ENCODE peak calls at places on chromosomes 2 and 18, in ten cellular contexts. One of them, this sample, is unnamed.

GRCh38 chr2:203544402-203544801 is 9.3 kb upstream of the RAPH1 start:
- DNase-seq in stimulated activated naive B cell treated with anti-CD40 and anti-IgM and Interleukin-4, amounts not matched to agents 10 μg/mL and 1 μg/mL and 100 μg/mL, for 72 hours: no peak
- DNase-seq in HuH-7.5: no peak
- DNase-seq in MCF 10A: no peak
- DNase-seq in AG10803: no peak
- DNase-seq in fibroblast of mammary gland: no peak
- DNase-seq in stimulated activated CD4-positive, alpha-beta T cell treated with anti-CD3 and anti-CD28 coated beads, Interleukin-12 subunit alpha, Interleukin-12 subunit beta, amount 100 ng/mL, for 48 hours: no peak
- DNase-seq in activated CD4-positive, alpha-beta T cell treated with anti-CD3 and anti-CD28 coated beads, Interleukin-2, amount 50 U/mL, for 24 hours: no peak
- DNase-seq in AG08396: no peak
- DNase-seq in activated T-cell treated with anti-CD3 and anti-CD28 coated beads for 1 hour: no peak
- DNase-seq in this sample: no peak

GRCh38 chr2:98444436-98445166 is at the start of gene INPP4A:
- DNase-seq in stimulated activated naive B cell treated with anti-CD40 and anti-IgM and Interleukin-4, amounts not matched to agents 10 μg/mL and 1 μg/mL and 100 μg/mL, for 72 hours: peak
- DNase-seq in HuH-7.5: peak
- DNase-seq in MCF 10A: peak
- DNase-seq in AG10803: peak
- DNase-seq in fibroblast of mammary gland: peak
- DNase-seq in stimulated activated CD4-positive, alpha-beta T cell treated with anti-CD3 and anti-CD28 coated beads, Interleukin-12 subunit alpha, Interleukin-12 subunit beta, amount 100 ng/mL, for 48 hours: peak
- DNase-seq in activated CD4-positive, alpha-beta T cell treated with anti-CD3 and anti-CD28 coated beads, Interleukin-2, amount 50 U/mL, for 24 hours: peak
- DNase-seq in AG08396: peak
- DNase-seq in activated T-cell treated with anti-CD3 and anti-CD28 coated beads for 1 hour: peak
- DNase-seq in this sample: no peak

GRCh38 chr2:11477994-11478393 is 12.0 kb upstream of the E2F6 start:
- DNase-seq in stimulated activated naive B cell treated with anti-CD40 and anti-IgM and Interleukin-4, amounts not matched to agents 10 μg/mL and 1 μg/mL and 100 μg/mL, for 72 hours: peak
- DNase-seq in HuH-7.5: peak
- DNase-seq in MCF 10A: peak
- DNase-seq in AG10803: peak
- DNase-seq in fibroblast of mammary gland: peak
- DNase-seq in stimulated activated CD4-positive, alpha-beta T cell treated with anti-CD3 and anti-CD28 coated beads, Interleukin-12 subunit alpha, Interleukin-12 subunit beta, amount 100 ng/mL, for 48 hours: peak
- DNase-seq in activated CD4-positive, alpha-beta T cell treated with anti-CD3 and anti-CD28 coated beads, Interleukin-2, amount 50 U/mL, for 24 hours: peak
- DNase-seq in AG08396: peak
- DNase-seq in activated T-cell treated with anti-CD3 and anti-CD28 coated beads for 1 hour: peak
- DNase-seq in this sample: no peak

GRCh38 chr18:3294435-3295080 is 32.6 kb downstream of the MYL12B start:
- DNase-seq in stimulated activated naive B cell treated with anti-CD40 and anti-IgM and Interleukin-4, amounts not matched to agents 10 μg/mL and 1 μg/mL and 100 μg/mL, for 72 hours: no peak
- DNase-seq in HuH-7.5: no peak
- DNase-seq in MCF 10A: no peak
- DNase-seq in AG10803: no peak
- DNase-seq in fibroblast of mammary gland: peak
- DNase-seq in stimulated activated CD4-positive, alpha-beta T cell treated with anti-CD3 and anti-CD28 coated beads, Interleukin-12 subunit alpha, Interleukin-12 subunit beta, amount 100 ng/mL, for 48 hours: no peak
- DNase-seq in activated CD4-positive, alpha-beta T cell treated with anti-CD3 and anti-CD28 coated beads, Interleukin-2, amount 50 U/mL, for 24 hours: no peak
- DNase-seq in AG08396: no peak
- DNase-seq in activated T-cell treated with anti-CD3 and anti-CD28 coated beads for 1 hour: no peak
- DNase-seq in this sample: no peak

GRCh38 chr18:54218299-54218698 is 6.2 kb downstream of the MBD2 start:
- DNase-seq in stimulated activated naive B cell treated with anti-CD40 and anti-IgM and Interleukin-4, amounts not matched to agents 10 μg/mL and 1 μg/mL and 100 μg/mL, for 72 hours: no peak
- DNase-seq in HuH-7.5: no peak
- DNase-seq in MCF 10A: no peak
- DNase-seq in AG10803: no peak
- DNase-seq in fibroblast of mammary gland: no peak
- DNase-seq in stimulated activated CD4-positive, alpha-beta T cell treated with anti-CD3 and anti-CD28 coated beads, Interleukin-12 subunit alpha, Interleukin-12 subunit beta, amount 100 ng/mL, for 48 hours: no peak
- DNase-seq in activated CD4-positive, alpha-beta T cell treated with anti-CD3 and anti-CD28 coated beads, Interleukin-2, amount 50 U/mL, for 24 hours: no peak
- DNase-seq in AG08396: no peak
- DNase-seq in activated T-cell treated with anti-CD3 and anti-CD28 coated beads for 1 hour: no peak
- DNase-seq in this sample: no peak

GRCh38 chr2:96964221-96964905 is 22.0 kb downstream of the FAM178B start:
- DNase-seq in stimulated activated naive B cell treated with anti-CD40 and anti-IgM and Interleukin-4, amounts not matched to agents 10 μg/mL and 1 μg/mL and 100 μg/mL, for 72 hours: no peak
- DNase-seq in HuH-7.5: no peak
- DNase-seq in MCF 10A: no peak
- DNase-seq in AG10803: no peak
- DNase-seq in fibroblast of mammary gland: no peak
- DNase-seq in stimulated activated CD4-positive, alpha-beta T cell treated with anti-CD3 and anti-CD28 coated beads, Interleukin-12 subunit alpha, Interleukin-12 subunit beta, amount 100 ng/mL, for 48 hours: no peak
- DNase-seq in activated CD4-positive, alpha-beta T cell treated with anti-CD3 and anti-CD28 coated beads, Interleukin-2, amount 50 U/mL, for 24 hours: no peak
- DNase-seq in AG08396: no peak
- DNase-seq in activated T-cell treated with anti-CD3 and anti-CD28 coated beads for 1 hour: no peak
- DNase-seq in this sample: no peak

GRCh38 chr18:2656237-2657042 is 914 bp downstream of the SMCHD1 start:
- DNase-seq in stimulated activated naive B cell treated with anti-CD40 and anti-IgM and Interleukin-4, amounts not matched to agents 10 μg/mL and 1 μg/mL and 100 μg/mL, for 72 hours: no peak
- DNase-seq in HuH-7.5: peak
- DNase-seq in MCF 10A: peak
- DNase-seq in AG10803: peak
- DNase-seq in fibroblast of mammary gland: peak
- DNase-seq in stimulated activated CD4-positive, alpha-beta T cell treated with anti-CD3 and anti-CD28 coated beads, Interleukin-12 subunit alpha, Interleukin-12 subunit beta, amount 100 ng/mL, for 48 hours: peak
- DNase-seq in activated CD4-positive, alpha-beta T cell treated with anti-CD3 and anti-CD28 coated beads, Interleukin-2, amount 50 U/mL, for 24 hours: no peak
- DNase-seq in AG08396: peak
- DNase-seq in activated T-cell treated with anti-CD3 and anti-CD28 coated beads for 1 hour: peak
- DNase-seq in this sample: no peak

GRCh38 chr18:13451661-13452447 is 233.3 kb downstream of the LDLRAD4 start:
- DNase-seq in stimulated activated naive B cell treated with anti-CD40 and anti-IgM and Interleukin-4, amounts not matched to agents 10 μg/mL and 1 μg/mL and 100 μg/mL, for 72 hours: no peak
- DNase-seq in HuH-7.5: no peak
- DNase-seq in MCF 10A: no peak
- DNase-seq in AG10803: no peak
- DNase-seq in fibroblast of mammary gland: no peak
- DNase-seq in stimulated activated CD4-positive, alpha-beta T cell treated with anti-CD3 and anti-CD28 coated beads, Interleukin-12 subunit alpha, Interleukin-12 subunit beta, amount 100 ng/mL, for 48 hours: no peak
- DNase-seq in activated CD4-positive, alpha-beta T cell treated with anti-CD3 and anti-CD28 coated beads, Interleukin-2, amount 50 U/mL, for 24 hours: no peak
- DNase-seq in AG08396: no peak
- DNase-seq in activated T-cell treated with anti-CD3 and anti-CD28 coated beads for 1 hour: no peak
- DNase-seq in this sample: no peak

GRCh38 chr18:43692291-43692690 is 415.0 kb upstream of the SYT4 start:
- DNase-seq in stimulated activated naive B cell treated with anti-CD40 and anti-IgM and Interleukin-4, amounts not matched to agents 10 μg/mL and 1 μg/mL and 100 μg/mL, for 72 hours: no peak
- DNase-seq in HuH-7.5: no peak
- DNase-seq in MCF 10A: no peak
- DNase-seq in AG10803: peak
- DNase-seq in fibroblast of mammary gland: peak
- DNase-seq in stimulated activated CD4-positive, alpha-beta T cell treated with anti-CD3 and anti-CD28 coated beads, Interleukin-12 subunit alpha, Interleukin-12 subunit beta, amount 100 ng/mL, for 48 hours: no peak
- DNase-seq in activated CD4-positive, alpha-beta T cell treated with anti-CD3 and anti-CD28 coated beads, Interleukin-2, amount 50 U/mL, for 24 hours: no peak
- DNase-seq in AG08396: peak
- DNase-seq in activated T-cell treated with anti-CD3 and anti-CD28 coated beads for 1 hour: no peak
- DNase-seq in this sample: no peak

GRCh38 chr18:70454705-70455322 is 166.0 kb downstream of the SOCS6 start:
- DNase-seq in stimulated activated naive B cell treated with anti-CD40 and anti-IgM and Interleukin-4, amounts not matched to agents 10 μg/mL and 1 μg/mL and 100 μg/mL, for 72 hours: no peak
- DNase-seq in HuH-7.5: no peak
- DNase-seq in MCF 10A: peak
- DNase-seq in AG10803: peak
- DNase-seq in fibroblast of mammary gland: peak
- DNase-seq in stimulated activated CD4-positive, alpha-beta T cell treated with anti-CD3 and anti-CD28 coated beads, Interleukin-12 subunit alpha, Interleukin-12 subunit beta, amount 100 ng/mL, for 48 hours: no peak
- DNase-seq in activated CD4-positive, alpha-beta T cell treated with anti-CD3 and anti-CD28 coated beads, Interleukin-2, amount 50 U/mL, for 24 hours: peak
- DNase-seq in AG08396: peak
- DNase-seq in activated T-cell treated with anti-CD3 and anti-CD28 coated beads for 1 hour: no peak
- DNase-seq in this sample: no peak

GRCh38 chr2:42788-43187 is 3.5 kb downstream of the FAM110C start:
- DNase-seq in stimulated activated naive B cell treated with anti-CD40 and anti-IgM and Interleukin-4, amounts not matched to agents 10 μg/mL and 1 μg/mL and 100 μg/mL, for 72 hours: no peak
- DNase-seq in HuH-7.5: no peak
- DNase-seq in MCF 10A: no peak
- DNase-seq in AG10803: no peak
- DNase-seq in fibroblast of mammary gland: no peak
- DNase-seq in stimulated activated CD4-positive, alpha-beta T cell treated with anti-CD3 and anti-CD28 coated beads, Interleukin-12 subunit alpha, Interleukin-12 subunit beta, amount 100 ng/mL, for 48 hours: no peak
- DNase-seq in activated CD4-positive, alpha-beta T cell treated with anti-CD3 and anti-CD28 coated beads, Interleukin-2, amount 50 U/mL, for 24 hours: no peak
- DNase-seq in AG08396: no peak
- DNase-seq in activated T-cell treated with anti-CD3 and anti-CD28 coated beads for 1 hour: no peak
- DNase-seq in this sample: no peak

GRCh38 chr2:32009479-32010256 is 1.1 kb downstream of the MEMO1 start:
- DNase-seq in stimulated activated naive B cell treated with anti-CD40 and anti-IgM and Interleukin-4, amounts not matched to agents 10 μg/mL and 1 μg/mL and 100 μg/mL, for 72 hours: peak
- DNase-seq in HuH-7.5: peak
- DNase-seq in MCF 10A: peak
- DNase-seq in AG10803: peak
- DNase-seq in fibroblast of mammary gland: no peak
- DNase-seq in stimulated activated CD4-positive, alpha-beta T cell treated with anti-CD3 and anti-CD28 coated beads, Interleukin-12 subunit alpha, Interleukin-12 subunit beta, amount 100 ng/mL, for 48 hours: peak
- DNase-seq in activated CD4-positive, alpha-beta T cell treated with anti-CD3 and anti-CD28 coated beads, Interleukin-2, amount 50 U/mL, for 24 hours: peak
- DNase-seq in AG08396: peak
- DNase-seq in activated T-cell treated with anti-CD3 and anti-CD28 coated beads for 1 hour: peak
- DNase-seq in this sample: no peak

GRCh38 chr2:157473585-157473984 is 29.7 kb upstream of the CYTIP start:
- DNase-seq in stimulated activated naive B cell treated with anti-CD40 and anti-IgM and Interleukin-4, amounts not matched to agents 10 μg/mL and 1 μg/mL and 100 μg/mL, for 72 hours: no peak
- DNase-seq in HuH-7.5: no peak
- DNase-seq in MCF 10A: no peak
- DNase-seq in AG10803: no peak
- DNase-seq in fibroblast of mammary gland: peak
- DNase-seq in stimulated activated CD4-positive, alpha-beta T cell treated with anti-CD3 and anti-CD28 coated beads, Interleukin-12 subunit alpha, Interleukin-12 subunit beta, amount 100 ng/mL, for 48 hours: no peak
- DNase-seq in activated CD4-positive, alpha-beta T cell treated with anti-CD3 and anti-CD28 coated beads, Interleukin-2, amount 50 U/mL, for 24 hours: peak
- DNase-seq in AG08396: no peak
- DNase-seq in activated T-cell treated with anti-CD3 and anti-CD28 coated beads for 1 hour: no peak
- DNase-seq in this sample: no peak

GRCh38 chr2:17851731-17852585 is 26.5 kb upstream of the KCNS3 start:
- DNase-seq in stimulated activated naive B cell treated with anti-CD40 and anti-IgM and Interleukin-4, amounts not matched to agents 10 μg/mL and 1 μg/mL and 100 μg/mL, for 72 hours: peak
- DNase-seq in HuH-7.5: no peak
- DNase-seq in MCF 10A: peak
- DNase-seq in AG10803: peak
- DNase-seq in fibroblast of mammary gland: peak
- DNase-seq in stimulated activated CD4-positive, alpha-beta T cell treated with anti-CD3 and anti-CD28 coated beads, Interleukin-12 subunit alpha, Interleukin-12 subunit beta, amount 100 ng/mL, for 48 hours: no peak
- DNase-seq in activated CD4-positive, alpha-beta T cell treated with anti-CD3 and anti-CD28 coated beads, Interleukin-2, amount 50 U/mL, for 24 hours: no peak
- DNase-seq in AG08396: peak
- DNase-seq in activated T-cell treated with anti-CD3 and anti-CD28 coated beads for 1 hour: no peak
- DNase-seq in this sample: no peak

GRCh38 chr2:164739966-164740365 is 101.7 kb downstream of the COBLL1 start:
- DNase-seq in stimulated activated naive B cell treated with anti-CD40 and anti-IgM and Interleukin-4, amounts not matched to agents 10 μg/mL and 1 μg/mL and 100 μg/mL, for 72 hours: no peak
- DNase-seq in HuH-7.5: no peak
- DNase-seq in MCF 10A: peak
- DNase-seq in AG10803: peak
- DNase-seq in fibroblast of mammary gland: peak
- DNase-seq in stimulated activated CD4-positive, alpha-beta T cell treated with anti-CD3 and anti-CD28 coated beads, Interleukin-12 subunit alpha, Interleukin-12 subunit beta, amount 100 ng/mL, for 48 hours: no peak
- DNase-seq in activated CD4-positive, alpha-beta T cell treated with anti-CD3 and anti-CD28 coated beads, Interleukin-2, amount 50 U/mL, for 24 hours: no peak
- DNase-seq in AG08396: no peak
- DNase-seq in activated T-cell treated with anti-CD3 and anti-CD28 coated beads for 1 hour: no peak
- DNase-seq in this sample: no peak

GRCh38 chr2:437772-438393 is 150.0 kb upstream of the ALKAL2 start:
- DNase-seq in stimulated activated naive B cell treated with anti-CD40 and anti-IgM and Interleukin-4, amounts not matched to agents 10 μg/mL and 1 μg/mL and 100 μg/mL, for 72 hours: peak
- DNase-seq in HuH-7.5: no peak
- DNase-seq in MCF 10A: peak
- DNase-seq in AG10803: no peak
- DNase-seq in fibroblast of mammary gland: no peak
- DNase-seq in stimulated activated CD4-positive, alpha-beta T cell treated with anti-CD3 and anti-CD28 coated beads, Interleukin-12 subunit alpha, Interleukin-12 subunit beta, amount 100 ng/mL, for 48 hours: peak
- DNase-seq in activated CD4-positive, alpha-beta T cell treated with anti-CD3 and anti-CD28 coated beads, Interleukin-2, amount 50 U/mL, for 24 hours: peak
- DNase-seq in AG08396: no peak
- DNase-seq in activated T-cell treated with anti-CD3 and anti-CD28 coated beads for 1 hour: peak
- DNase-seq in this sample: no peak

GRCh38 chr2:177763532-177764265 is 308.9 kb downstream of the PDE11A start:
- DNase-seq in stimulated activated naive B cell treated with anti-CD40 and anti-IgM and Interleukin-4, amounts not matched to agents 10 μg/mL and 1 μg/mL and 100 μg/mL, for 72 hours: peak
- DNase-seq in HuH-7.5: peak
- DNase-seq in MCF 10A: peak
- DNase-seq in AG10803: peak
- DNase-seq in fibroblast of mammary gland: peak
- DNase-seq in stimulated activated CD4-positive, alpha-beta T cell treated with anti-CD3 and anti-CD28 coated beads, Interleukin-12 subunit alpha, Interleukin-12 subunit beta, amount 100 ng/mL, for 48 hours: peak
- DNase-seq in activated CD4-positive, alpha-beta T cell treated with anti-CD3 and anti-CD28 coated beads, Interleukin-2, amount 50 U/mL, for 24 hours: peak
- DNase-seq in AG08396: peak
- DNase-seq in activated T-cell treated with anti-CD3 and anti-CD28 coated beads for 1 hour: peak
- DNase-seq in this sample: no peak

GRCh38 chr2:119429225-119430000 is 2.2 kb upstream of the TMEM37 start:
- DNase-seq in stimulated activated naive B cell treated with anti-CD40 and anti-IgM and Interleukin-4, amounts not matched to agents 10 μg/mL and 1 μg/mL and 100 μg/mL, for 72 hours: no peak
- DNase-seq in HuH-7.5: no peak
- DNase-seq in MCF 10A: peak
- DNase-seq in AG10803: peak
- DNase-seq in fibroblast of mammary gland: peak
- DNase-seq in stimulated activated CD4-positive, alpha-beta T cell treated with anti-CD3 and anti-CD28 coated beads, Interleukin-12 subunit alpha, Interleukin-12 subunit beta, amount 100 ng/mL, for 48 hours: no peak
- DNase-seq in activated CD4-positive, alpha-beta T cell treated with anti-CD3 and anti-CD28 coated beads, Interleukin-2, amount 50 U/mL, for 24 hours: no peak
- DNase-seq in AG08396: no peak
- DNase-seq in activated T-cell treated with anti-CD3 and anti-CD28 coated beads for 1 hour: no peak
- DNase-seq in this sample: peak

GRCh38 chr2:17539596-17539992 is 902 bp upstream of the VSNL1 start:
- DNase-seq in stimulated activated naive B cell treated with anti-CD40 and anti-IgM and Interleukin-4, amounts not matched to agents 10 μg/mL and 1 μg/mL and 100 μg/mL, for 72 hours: no peak
- DNase-seq in HuH-7.5: no peak
- DNase-seq in MCF 10A: peak
- DNase-seq in AG10803: peak
- DNase-seq in fibroblast of mammary gland: peak
- DNase-seq in stimulated activated CD4-positive, alpha-beta T cell treated with anti-CD3 and anti-CD28 coated beads, Interleukin-12 subunit alpha, Interleukin-12 subunit beta, amount 100 ng/mL, for 48 hours: no peak
- DNase-seq in activated CD4-positive, alpha-beta T cell treated with anti-CD3 and anti-CD28 coated beads, Interleukin-2, amount 50 U/mL, for 24 hours: no peak
- DNase-seq in AG08396: no peak
- DNase-seq in activated T-cell treated with anti-CD3 and anti-CD28 coated beads for 1 hour: no peak
- DNase-seq in this sample: no peak

GRCh38 chr2:240498958-240499260 is 58.9 kb downstream of the ANKMY1 start:
- DNase-seq in stimulated activated naive B cell treated with anti-CD40 and anti-IgM and Interleukin-4, amounts not matched to agents 10 μg/mL and 1 μg/mL and 100 μg/mL, for 72 hours: no peak
- DNase-seq in HuH-7.5: no peak
- DNase-seq in MCF 10A: no peak
- DNase-seq in AG10803: no peak
- DNase-seq in fibroblast of mammary gland: no peak
- DNase-seq in stimulated activated CD4-positive, alpha-beta T cell treated with anti-CD3 and anti-CD28 coated beads, Interleukin-12 subunit alpha, Interleukin-12 subunit beta, amount 100 ng/mL, for 48 hours: no peak
- DNase-seq in activated CD4-positive, alpha-beta T cell treated with anti-CD3 and anti-CD28 coated beads, Interleukin-2, amount 50 U/mL, for 24 hours: no peak
- DNase-seq in AG08396: peak
- DNase-seq in activated T-cell treated with anti-CD3 and anti-CD28 coated beads for 1 hour: no peak
- DNase-seq in this sample: no peak

GRCh38 chr18:70074091-70074490 is 126.4 kb upstream of the CD226 start:
- DNase-seq in stimulated activated naive B cell treated with anti-CD40 and anti-IgM and Interleukin-4, amounts not matched to agents 10 μg/mL and 1 μg/mL and 100 μg/mL, for 72 hours: no peak
- DNase-seq in HuH-7.5: no peak
- DNase-seq in MCF 10A: no peak
- DNase-seq in AG10803: no peak
- DNase-seq in fibroblast of mammary gland: peak
- DNase-seq in stimulated activated CD4-positive, alpha-beta T cell treated with anti-CD3 and anti-CD28 coated beads, Interleukin-12 subunit alpha, Interleukin-12 subunit beta, amount 100 ng/mL, for 48 hours: no peak
- DNase-seq in activated CD4-positive, alpha-beta T cell treated with anti-CD3 and anti-CD28 coated beads, Interleukin-2, amount 50 U/mL, for 24 hours: no peak
- DNase-seq in AG08396: peak
- DNase-seq in activated T-cell treated with anti-CD3 and anti-CD28 coated beads for 1 hour: no peak
- DNase-seq in this sample: no peak

GRCh38 chr2:194363878-194364277 is 1293.1 kb upstream of the SLC39A10 start:
- DNase-seq in stimulated activated naive B cell treated with anti-CD40 and anti-IgM and Interleukin-4, amounts not matched to agents 10 μg/mL and 1 μg/mL and 100 μg/mL, for 72 hours: no peak
- DNase-seq in HuH-7.5: no peak
- DNase-seq in MCF 10A: no peak
- DNase-seq in AG10803: no peak
- DNase-seq in fibroblast of mammary gland: no peak
- DNase-seq in stimulated activated CD4-positive, alpha-beta T cell treated with anti-CD3 and anti-CD28 coated beads, Interleukin-12 subunit alpha, Interleukin-12 subunit beta, amount 100 ng/mL, for 48 hours: no peak
- DNase-seq in activated CD4-positive, alpha-beta T cell treated with anti-CD3 and anti-CD28 coated beads, Interleukin-2, amount 50 U/mL, for 24 hours: no peak
- DNase-seq in AG08396: no peak
- DNase-seq in activated T-cell treated with anti-CD3 and anti-CD28 coated beads for 1 hour: no peak
- DNase-seq in this sample: no peak

GRCh38 chr2:64135421-64135820 is 8.8 kb downstream of the PELI1 start:
- DNase-seq in stimulated activated naive B cell treated with anti-CD40 and anti-IgM and Interleukin-4, amounts not matched to agents 10 μg/mL and 1 μg/mL and 100 μg/mL, for 72 hours: no peak
- DNase-seq in HuH-7.5: no peak
- DNase-seq in MCF 10A: no peak
- DNase-seq in AG10803: no peak
- DNase-seq in fibroblast of mammary gland: no peak
- DNase-seq in stimulated activated CD4-positive, alpha-beta T cell treated with anti-CD3 and anti-CD28 coated beads, Interleukin-12 subunit alpha, Interleukin-12 subunit beta, amount 100 ng/mL, for 48 hours: no peak
- DNase-seq in activated CD4-positive, alpha-beta T cell treated with anti-CD3 and anti-CD28 coated beads, Interleukin-2, amount 50 U/mL, for 24 hours: no peak
- DNase-seq in AG08396: no peak
- DNase-seq in activated T-cell treated with anti-CD3 and anti-CD28 coated beads for 1 hour: no peak
- DNase-seq in this sample: no peak

GRCh38 chr2:157497603-157498314 is 53.9 kb upstream of the CYTIP start:
- DNase-seq in stimulated activated naive B cell treated with anti-CD40 and anti-IgM and Interleukin-4, amounts not matched to agents 10 μg/mL and 1 μg/mL and 100 μg/mL, for 72 hours: no peak
- DNase-seq in HuH-7.5: peak
- DNase-seq in MCF 10A: peak
- DNase-seq in AG10803: peak
- DNase-seq in fibroblast of mammary gland: peak
- DNase-seq in stimulated activated CD4-positive, alpha-beta T cell treated with anti-CD3 and anti-CD28 coated beads, Interleukin-12 subunit alpha, Interleukin-12 subunit beta, amount 100 ng/mL, for 48 hours: no peak
- DNase-seq in activated CD4-positive, alpha-beta T cell treated with anti-CD3 and anti-CD28 coated beads, Interleukin-2, amount 50 U/mL, for 24 hours: no peak
- DNase-seq in AG08396: peak
- DNase-seq in activated T-cell treated with anti-CD3 and anti-CD28 coated beads for 1 hour: no peak
- DNase-seq in this sample: no peak

GRCh38 chr2:97712693-97713295 is 582 bp upstream of the ZAP70 start:
- DNase-seq in stimulated activated naive B cell treated with anti-CD40 and anti-IgM and Interleukin-4, amounts not matched to agents 10 μg/mL and 1 μg/mL and 100 μg/mL, for 72 hours: no peak
- DNase-seq in HuH-7.5: no peak
- DNase-seq in MCF 10A: no peak
- DNase-seq in AG10803: no peak
- DNase-seq in fibroblast of mammary gland: no peak
- DNase-seq in stimulated activated CD4-positive, alpha-beta T cell treated with anti-CD3 and anti-CD28 coated beads, Interleukin-12 subunit alpha, Interleukin-12 subunit beta, amount 100 ng/mL, for 48 hours: peak
- DNase-seq in activated CD4-positive, alpha-beta T cell treated with anti-CD3 and anti-CD28 coated beads, Interleukin-2, amount 50 U/mL, for 24 hours: peak
- DNase-seq in AG08396: no peak
- DNase-seq in activated T-cell treated with anti-CD3 and anti-CD28 coated beads for 1 hour: no peak
- DNase-seq in this sample: no peak

GRCh38 chr18:61546598-61546997 is 213.4 kb downstream of the CDH20 start:
- DNase-seq in stimulated activated naive B cell treated with anti-CD40 and anti-IgM and Interleukin-4, amounts not matched to agents 10 μg/mL and 1 μg/mL and 100 μg/mL, for 72 hours: no peak
- DNase-seq in HuH-7.5: no peak
- DNase-seq in MCF 10A: peak
- DNase-seq in AG10803: peak
- DNase-seq in fibroblast of mammary gland: peak
- DNase-seq in stimulated activated CD4-positive, alpha-beta T cell treated with anti-CD3 and anti-CD28 coated beads, Interleukin-12 subunit alpha, Interleukin-12 subunit beta, amount 100 ng/mL, for 48 hours: no peak
- DNase-seq in activated CD4-positive, alpha-beta T cell treated with anti-CD3 and anti-CD28 coated beads, Interleukin-2, amount 50 U/mL, for 24 hours: no peak
- DNase-seq in AG08396: peak
- DNase-seq in activated T-cell treated with anti-CD3 and anti-CD28 coated beads for 1 hour: no peak
- DNase-seq in this sample: no peak

GRCh38 chr2:9424447-9425164 is 1.2 kb downstream of the CPSF3 start:
- DNase-seq in stimulated activated naive B cell treated with anti-CD40 and anti-IgM and Interleukin-4, amounts not matched to agents 10 μg/mL and 1 μg/mL and 100 μg/mL, for 72 hours: no peak
- DNase-seq in HuH-7.5: no peak
- DNase-seq in MCF 10A: no peak
- DNase-seq in AG10803: no peak
- DNase-seq in fibroblast of mammary gland: no peak
- DNase-seq in stimulated activated CD4-positive, alpha-beta T cell treated with anti-CD3 and anti-CD28 coated beads, Interleukin-12 subunit alpha, Interleukin-12 subunit beta, amount 100 ng/mL, for 48 hours: no peak
- DNase-seq in activated CD4-positive, alpha-beta T cell treated with anti-CD3 and anti-CD28 coated beads, Interleukin-2, amount 50 U/mL, for 24 hours: no peak
- DNase-seq in AG08396: no peak
- DNase-seq in activated T-cell treated with anti-CD3 and anti-CD28 coated beads for 1 hour: no peak
- DNase-seq in this sample: no peak

GRCh38 chr2:222424729-222425671 is 657 bp downstream of the SGPP2 start:
- DNase-seq in stimulated activated naive B cell treated with anti-CD40 and anti-IgM and Interleukin-4, amounts not matched to agents 10 μg/mL and 1 μg/mL and 100 μg/mL, for 72 hours: peak
- DNase-seq in HuH-7.5: no peak
- DNase-seq in MCF 10A: peak
- DNase-seq in AG10803: no peak
- DNase-seq in fibroblast of mammary gland: no peak
- DNase-seq in stimulated activated CD4-positive, alpha-beta T cell treated with anti-CD3 and anti-CD28 coated beads, Interleukin-12 subunit alpha, Interleukin-12 subunit beta, amount 100 ng/mL, for 48 hours: peak
- DNase-seq in activated CD4-positive, alpha-beta T cell treated with anti-CD3 and anti-CD28 coated beads, Interleukin-2, amount 50 U/mL, for 24 hours: no peak
- DNase-seq in AG08396: no peak
- DNase-seq in activated T-cell treated with anti-CD3 and anti-CD28 coated beads for 1 hour: no peak
- DNase-seq in this sample: no peak